ENCODE peak calls at places on chromosomes 13 and 19, in four cellular contexts. K, X, I and G are unnamed samples.

GRCh38 chr19:33254245-33254824 is 28.7 kb upstream of the SLC7A10 start:
- DNase-seq in K (no peak), X (no peak), I (no peak), G (no peak)

GRCh38 chr13:88979465-88980180 is 1308.5 kb downstream of the SLITRK5 start:
- DNase-seq in I (no peak), K (no peak), X (no peak), G (no peak)

GRCh38 chr13:44758595-44759221 is 182.6 kb upstream of the TSC22D1 start:
- DNase-seq in X (peak), I (no peak), K (no peak), G (peak)

GRCh38 chr13:91632071-91632470 is 233.7 kb downstream of the GPC5 start:
- DNase-seq in X (no peak), K (no peak), I (no peak), G (no peak)

GRCh38 chr13:29918845-29919244 is 68.4 kb upstream of the UBL3 start:
- DNase-seq in X (no peak), I (no peak), K (no peak), G (no peak)

GRCh38 chr19:1395194-1396018 is 5.9 kb downstream of the GAMT start:
- DNase-seq in K (no peak), I (no peak), X (no peak), G (no peak)

GRCh38 chr13:86813198-86813597 is 858.0 kb upstream of the SLITRK5 start:
- DNase-seq in I (no peak), X (no peak), K (no peak), G (no peak)

GRCh38 chr19:34282611-34283519 is 28.5 kb downstream of the GARRE1 start:
- DNase-seq in X (no peak), K (no peak), I (no peak), G (peak)

GRCh38 chr13:106343831-106344230 is 191.6 kb downstream of the EFNB2 start:
- DNase-seq in I (no peak), K (no peak), X (no peak), G (peak)

GRCh38 chr13:26653310-26653709 is 95.8 kb downstream of the WASF3 start:
- DNase-seq in K (no peak), X (no peak), I (no peak), G (no peak)

GRCh38 chr19:46976845-46977320 is 42.8 kb upstream of the NPAS1 start:
- DNase-seq in K (peak), I (no peak), X (no peak), G (peak)

GRCh38 chr13:89205856-89206255 is 1534.7 kb downstream of the SLITRK5 start:
- DNase-seq in K (no peak), I (no peak), X (no peak), G (no peak)

GRCh38 chr13:106234656-106235055 is 300.8 kb downstream of the EFNB2 start:
- DNase-seq in X (no peak), K (no peak), I (no peak), G (no peak)

GRCh38 chr13:33347866-33348265 is 62.3 kb upstream of the STARD13 start:
- DNase-seq in I (no peak), X (no peak), K (no peak), G (no peak)

GRCh38 chr13:92530364-92530763 is 696.2 kb upstream of the GPC6 start:
- DNase-seq in X (no peak), I (no peak), K (no peak), G (no peak)

GRCh38 chr13:66513728-66514127 is 716.4 kb downstream of the PCDH9 start:
- DNase-seq in X (no peak), K (no peak), I (no peak), G (peak)

GRCh38 chr19:17097593-17098126 is 22.1 kb downstream of the MYO9B start:
- DNase-seq in I (no peak), K (no peak), X (peak), G (peak)

GRCh38 chr13:74306496-74306895 is 172.3 kb upstream of the KLF12 start:
- DNase-seq in X (no peak), K (no peak), I (no peak), G (peak)

GRCh38 chr19:6222884-6223283 is 56.9 kb downstream of the MLLT1 start:
- DNase-seq in K (no peak), I (no peak), X (no peak), G (no peak)

GRCh38 chr13:53001871-53002270 is 26.7 kb upstream of the OLFM4 start:
- DNase-seq in K (no peak), I (no peak), X (no peak), G (no peak)
- TF ChIP-seq JUN in K (no peak), I (no peak), X (no peak), G (no peak)

DNA sequence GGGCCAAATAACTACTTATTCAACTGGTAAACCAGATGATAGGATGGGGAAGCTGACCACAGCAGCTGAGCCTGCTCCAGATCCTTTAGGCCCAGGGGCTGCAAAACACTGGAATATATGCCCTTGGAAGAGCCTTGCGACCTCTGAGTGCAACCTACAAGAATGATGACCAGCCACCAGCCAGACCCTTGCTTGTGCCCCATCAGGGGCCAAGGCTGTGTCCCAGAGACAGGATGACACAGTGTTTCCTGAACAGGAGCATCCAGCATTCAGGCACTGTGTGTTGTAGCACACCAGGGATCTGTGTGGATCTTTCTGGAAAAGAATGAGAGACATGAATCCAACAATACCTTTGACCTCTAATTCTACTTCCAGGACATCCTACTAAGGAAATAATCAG is 14.5 kb downstream of the GJA3 start:
- DNase-seq in X (no peak), K (no peak), I (no peak), G (no peak)
- TF ChIP-seq JUN in X (no peak), K (no peak), I (no peak), G (no peak)

DNA sequence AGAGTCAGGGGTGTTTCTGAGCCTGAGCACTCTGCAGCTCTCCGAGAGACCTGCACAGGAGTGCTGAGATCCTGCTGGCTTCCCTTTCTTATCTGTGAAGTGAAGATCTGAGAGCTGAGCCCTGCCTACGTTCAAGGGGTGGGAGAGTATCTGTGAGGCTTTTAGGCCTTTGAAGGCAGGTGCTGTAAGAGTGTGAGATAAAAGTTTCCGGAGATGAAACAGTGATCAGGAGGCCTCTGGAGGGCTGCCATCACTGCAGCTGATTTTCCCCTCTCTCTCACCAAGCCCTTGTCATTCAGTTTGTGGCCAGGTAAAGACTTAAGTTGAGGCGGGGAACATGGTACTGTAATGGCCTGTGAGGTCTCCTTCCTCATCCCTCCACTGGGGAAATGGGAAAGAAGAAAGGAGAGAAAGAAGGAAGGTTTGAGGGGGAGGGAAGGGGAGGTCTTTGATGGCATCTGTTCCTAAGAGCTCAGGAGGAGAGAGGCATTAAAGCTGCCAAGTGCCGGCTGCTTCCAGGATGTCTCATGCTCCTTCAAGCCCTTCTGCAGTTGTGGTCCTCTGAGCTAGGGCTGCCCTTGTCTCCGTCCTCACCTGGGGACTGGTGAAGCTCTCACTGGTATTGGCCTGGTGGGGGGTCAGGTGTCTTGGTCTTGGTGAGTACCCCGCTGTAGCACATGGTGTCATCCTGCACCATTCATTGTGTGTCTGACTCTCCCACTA is 83.3 kb downstream of the AKAP11 start:
- DNase-seq in I (no peak), K (no peak), X (no peak), G (no peak)
- TF ChIP-seq JUN in I (no peak), K (no peak), X (no peak), G (no peak)

GRCh38 chr19:58577581-58578429 is 4.7 kb upstream of the MZF1 start:
- DNase-seq in K (no peak), I (no peak), X (no peak), G (no peak)

GRCh38 chr19:58573658-58574164 is 576 bp upstream of the MZF1 start:
- DNase-seq in K (no peak), X (no peak), I (no peak), G (no peak)

GRCh38 chr19:58572818-58573657 is at the start of gene MZF1:
- DNase-seq in X (peak), K (peak), I (peak), G (peak)

GRCh38 chr19:58578430-58578925 is 5.3 kb upstream of the MZF1 start:
- DNase-seq in K (no peak), I (no peak), X (no peak), G (no peak)

GRCh38 chr19:58575183-58576041 is 2.3 kb upstream of the MZF1 start:
- DNase-seq in K (peak), I (peak), X (peak), G (peak)
- TF ChIP-seq JUN in K (no peak), I (peak), X (no peak), G (no peak)

DNA sequence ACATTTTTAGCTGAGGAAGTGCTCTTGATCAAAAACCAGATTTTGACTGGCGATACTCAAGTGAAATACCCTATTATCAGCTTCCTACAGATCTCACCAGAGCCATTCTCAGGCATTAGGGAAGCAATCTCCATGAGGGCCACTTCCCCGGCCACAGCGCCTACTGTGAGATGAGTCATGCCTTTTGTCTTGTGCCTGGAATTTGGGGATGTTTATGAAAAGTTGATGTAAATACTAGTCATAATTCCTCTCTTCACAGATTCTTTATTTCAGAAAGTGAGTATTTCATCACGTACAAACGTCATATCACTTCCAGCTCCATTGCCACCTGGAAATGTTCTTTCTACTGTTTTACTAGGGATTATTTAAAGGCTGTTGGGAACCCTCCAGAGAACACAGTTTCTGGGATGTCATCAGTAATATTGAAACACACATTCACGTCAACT is 25.3 kb upstream of the SLC46A3 start:
- DNase-seq in X (no peak), K (no peak), I (no peak), G (peak)
- TF ChIP-seq JUN in X (no peak), K (no peak), I (no peak), G (peak)